ENCODE peak calls at places on chromosomes 11 and 22, in six cellular contexts. S is T-helper 2 cell, G is AG08396, L is lung microvascular endothelial cell, N is fibroblast of mammary gland, V is HFF-Myc. U is an unnamed sample.

GRCh38 chr11:129967996-129968395 is 34.6 kb downstream of the PRDM10 start:
- DNase-seq in L (no peak), G (no peak), V (no peak), N (no peak), S (no peak), U (no peak)

GRCh38 chr22:42313804-42314581 is 43.5 kb upstream of the TCF20 start:
- DNase-seq in L (peak; percentile 24), S (peak; percentile 69), G (no peak), V (no peak), N (peak; percentile 3), U (peak; percentile 65)

GRCh38 chr22:32612834-32613233 is 138.2 kb downstream of the FBXO7 start:
- DNase-seq in L (no peak), N (no peak), V (no peak), S (no peak), G (no peak), U (no peak)

GRCh38 chr11:65580031-65580692 is 4.3 kb downstream of the EHBP1L1 start:
- DNase-seq in S (no peak), L (no peak), V (no peak), G (no peak), N (no peak), U (no peak)

GRCh38 chr22:32515074-32515473 is 40.5 kb downstream of the FBXO7 start:
- DNase-seq in L (no peak), V (no peak), G (no peak), N (no peak), S (no peak), U (no peak)

GRCh38 chr11:9396752-9397151 is 12.3 kb downstream of the IPO7 start:
- DNase-seq in G (no peak), N (no peak), V (no peak), S (peak; percentile 23), L (peak; percentile 19), U (peak; percentile 54)

GRCh38 chr22:46732513-46732912 is 5.5 kb downstream of the CERK start:
- DNase-seq in G (no peak), S (no peak), L (no peak), N (no peak), V (no peak), U (no peak)

GRCh38 chr11:75195164-75195962 is 44.5 kb downstream of the SLCO2B1 start:
- DNase-seq in N (no peak), V (no peak), S (no peak), L (no peak), G (no peak), U (no peak)

GRCh38 chr11:46981429-46981828 is 44.9 kb downstream of the CSTPP1 start:
- DNase-seq in L (no peak), G (no peak), N (no peak), S (peak; percentile 26), V (no peak), U (no peak)

GRCh38 chr22:28986366-28986765 is 75.3 kb downstream of the C22orf31 start:
- DNase-seq in L (no peak), G (no peak), S (no peak), V (no peak), N (no peak), U (no peak)

GRCh38 chr11:118918686-118919280 is 6.9 kb downstream of the BCL9L start:
- DNase-seq in G (no peak), L (no peak), N (peak; percentile 54), V (no peak), S (peak; percentile 40), U (no peak)

GRCh38 chr11:68402355-68403031 is 58.1 kb upstream of the PPP6R3 start:
- DNase-seq in N (no peak), S (no peak), L (no peak), G (no peak), V (no peak), U (no peak)

GRCh38 chr11:75471134-75471943 is 38.3 kb upstream of the KLHL35 start:
- DNase-seq in N (no peak), L (no peak), G (no peak), S (no peak), V (no peak), U (no peak)

GRCh38 chr11:122874991-122875390 is 7.6 kb upstream of the JHY start:
- DNase-seq in N (no peak), G (no peak), V (no peak), S (no peak), L (no peak), U (peak; percentile 29)

GRCh38 chr22:35301370-35301874 is 1.7 kb downstream of the TOM1 start:
- DNase-seq in S (peak; percentile 22), N (peak; percentile 99), G (peak; percentile 45), V (no peak), L (no peak), U (no peak)

GRCh38 chr22:32475428-32476010 is 908 bp downstream of the FBXO7 start:
- DNase-seq in L (no peak), V (no peak), N (no peak), S (peak; percentile 68), G (peak; percentile 30), U (peak; percentile 21)

GRCh38 chr11:113778111-113778910 is 1.3 kb upstream of the CLDN25 start:
- DNase-seq in S (no peak), G (peak; percentile 43), N (peak; percentile 12), V (no peak), L (peak; percentile 70), U (no peak)

GRCh38 chr22:36166518-36167220 is 6.1 kb upstream of the APOL3 start:
- DNase-seq in L (no peak), S (peak; percentile 60), N (no peak), G (no peak), V (no peak), U (no peak)

GRCh38 chr22:39221999-39222686 is 22.6 kb downstream of the PDGFB start:
- DNase-seq in G (no peak), L (no peak), S (no peak), N (no peak), V (no peak), U (no peak)

GRCh38 chr22:23751441-23751996 is 607 bp upstream of the ZNF70 start:
- DNase-seq in N (peak; percentile 17), V (no peak), S (no peak), G (no peak), L (no peak), U (no peak)

GRCh38 chr11:60422609-60423008 is 6.8 kb upstream of the MS4A5 start:
- DNase-seq in L (no peak), G (no peak), V (no peak), S (no peak), N (no peak), U (no peak)